ENCODE peak calls at places on chromosome 6, in five cellular contexts. F is ELF-1, G is hypothalamus, U is activated T-cell treated with anti-CD3 and anti-CD28 coated beads for 1 hour, N is islet precursor cell. D is an unnamed sample.

GRCh38 chr6:134267917-134268361 is 50.0 kb downstream of the SGK1 start:
- DNase-seq in G (peak; percentile 31), F (peak; percentile 87), U (no peak), N (peak; percentile 93), D (no peak)

GRCh38 chr6:11585426-11586016 is 48.0 kb downstream of the TMEM170B start:
- DNase-seq in G (no peak), U (no peak), N (no peak), F (no peak), D (peak; percentile 56)

GRCh38 chr6:44131880-44132279 is 4.5 kb downstream of the TMEM63B start:
- DNase-seq in N (no peak), F (no peak), U (no peak), G (no peak), D (no peak)

GRCh38 chr6:129490551-129491245 is 219.3 kb downstream of the ARHGAP18 start:
- DNase-seq in G (no peak), F (peak; percentile 54), U (peak; percentile 31), N (peak; percentile 79), D (peak; percentile 58)

GRCh38 chr6:11653028-11653583 is 115.6 kb downstream of the TMEM170B start:
- DNase-seq in N (peak; percentile 99), G (no peak), U (peak; percentile 19), F (peak; percentile 75), D (peak; percentile 56)

GRCh38 chr6:157779705-157780604 is 43.1 kb upstream of the SNX9 start:
- DNase-seq in U (no peak), G (no peak), F (no peak), N (no peak), D (no peak)

GRCh38 chr6:41636803-41637178 is 1.5 kb upstream of the MDFI start:
- DNase-seq in F (peak; percentile 82), N (peak; percentile 94), U (no peak), G (no peak), D (no peak)

GRCh38 chr6:30942338-30943060 is 1.7 kb downstream of the MUCL3 start:
- DNase-seq in F (peak; percentile 96), U (no peak), N (peak; percentile 96), G (no peak), D (no peak)

GRCh38 chr6:129317931-129318820 is 391.8 kb downstream of the ARHGAP18 start:
- DNase-seq in U (no peak), G (no peak), F (peak; percentile 90), N (peak; percentile 65), D (no peak)

GRCh38 chr6:70527071-70527737 is 39.5 kb upstream of the SDHAF4 start:
- DNase-seq in F (no peak), G (no peak), U (no peak), N (no peak), D (no peak)

GRCh38 chr6:157813191-157813590 is 9.9 kb upstream of the SNX9 start:
- DNase-seq in G (no peak), U (no peak), F (peak; percentile 42), N (no peak), D (no peak)

GRCh38 chr6:55058682-55059081 is 115.6 kb upstream of the HCRTR2 start:
- DNase-seq in N (no peak), U (no peak), F (no peak), G (no peak), D (no peak)

GRCh38 chr6:109453594-109454482 is 1.7 kb downstream of the MICAL1 start:
- DNase-seq in U (no peak), G (no peak), N (peak; percentile 47), F (peak; percentile 23), D (no peak)

GRCh38 chr6:136685540-136686108 is 106.7 kb downstream of the MAP3K5 start:
- DNase-seq in N (no peak), G (no peak), U (no peak), F (no peak), D (no peak)

GRCh38 chr6:50145125-50145524 is 95.4 kb upstream of the DEFB112 start:
- DNase-seq in U (no peak), G (no peak), F (no peak), N (no peak), D (no peak)

GRCh38 chr6:167493961-167494697 is 169.2 kb downstream of the TTLL2 start:
- DNase-seq in F (no peak), G (no peak), N (no peak), U (no peak), D (no peak)

GRCh38 chr6:30480536-30481156 is 8.7 kb upstream of the HLA-E start:
- DNase-seq in U (no peak), G (no peak), N (no peak), F (no peak), D (no peak)

GRCh38 chr6:5695260-5696245 is 311.2 kb downstream of the NRN1 start:
- DNase-seq in G (no peak), F (no peak), U (no peak), N (peak; percentile 90), D (no peak)

GRCh38 chr6:75178757-75179156 is 27.1 kb downstream of the COL12A1 start:
- DNase-seq in G (no peak), N (no peak), F (no peak), U (no peak), D (no peak)

GRCh38 chr6:116314218-116314617 is 34.5 kb upstream of the TSPYL1 start:
- DNase-seq in U (no peak), N (no peak), F (no peak), G (no peak), D (no peak)

GRCh38 chr6:43634702-43635303 is 837 bp upstream of the MAD2L1BP start:
- DNase-seq in G (no peak), F (no peak), N (no peak), U (no peak), D (no peak)